ENCODE peak calls at places on chromosomes 13 and 19, in seven cellular contexts. One of them, this sample, is unnamed. For H3K4me1, the result is how much of the 10 kb centered on the place peaks cover.

GRCh38 chr13:44340508-44340907 is 33.1 kb upstream of the SERP2 start:
- DNase-seq in heart left ventricle: no peak
- DNase-seq in tibial nerve: no peak
- DNase-seq in right lobe of liver: no peak
- DNase-seq in HepG2: no peak
- DNase-seq in left ventricle myocardium inferior: no peak
- DNase-seq in GM23248: no peak
- DNase-seq in this sample: no peak

GRCh38 chr13:91409661-91410060 is 11.2 kb downstream of the GPC5 start:
- DNase-seq in heart left ventricle: no peak
- DNase-seq in tibial nerve: no peak
- DNase-seq in right lobe of liver: no peak
- DNase-seq in HepG2: no peak
- DNase-seq in left ventricle myocardium inferior: no peak
- DNase-seq in GM23248: no peak
- DNase-seq in this sample: no peak

GRCh38 chr19:8641908-8642547 is 11.6 kb downstream of the NFILZ start:
- DNase-seq in heart left ventricle: no peak
- DNase-seq in tibial nerve: no peak
- DNase-seq in right lobe of liver: no peak
- DNase-seq in HepG2: peak
- DNase-seq in left ventricle myocardium inferior: no peak
- DNase-seq in GM23248: peak
- DNase-seq in this sample: no peak

GRCh38 chr19:9075064-9075964 is 11.5 kb upstream of the OR1M1 start:
- DNase-seq in heart left ventricle: peak
- DNase-seq in tibial nerve: peak
- DNase-seq in right lobe of liver: no peak
- DNase-seq in HepG2: peak
- DNase-seq in left ventricle myocardium inferior: peak
- DNase-seq in GM23248: peak
- DNase-seq in this sample: no peak

GRCh38 chr13:113305208-113305607 is 8.2 kb downstream of the LAMP1 start:
- DNase-seq in heart left ventricle: no peak
- DNase-seq in tibial nerve: no peak
- DNase-seq in right lobe of liver: no peak
- DNase-seq in HepG2: no peak
- DNase-seq in left ventricle myocardium inferior: no peak
- DNase-seq in GM23248: peak
- DNase-seq in this sample: peak

GRCh38 chr19:17772172-17772571 is 20.9 kb downstream of the FCHO1 start:
- DNase-seq in heart left ventricle: no peak
- DNase-seq in tibial nerve: no peak
- DNase-seq in right lobe of liver: no peak
- DNase-seq in HepG2: no peak
- DNase-seq in left ventricle myocardium inferior: no peak
- DNase-seq in GM23248: no peak
- DNase-seq in this sample: no peak

GRCh38 chr13:113869263-113869662 is 5.4 kb upstream of the GAS6 start:
- DNase-seq in heart left ventricle: no peak
- DNase-seq in tibial nerve: no peak
- DNase-seq in right lobe of liver: no peak
- DNase-seq in HepG2: no peak
- DNase-seq in left ventricle myocardium inferior: no peak
- DNase-seq in GM23248: no peak
- DNase-seq in this sample: no peak

GRCh38 chr19:49635530-49636229 is 4.3 kb downstream of the RRAS start:
- DNase-seq in heart left ventricle: no peak
- DNase-seq in tibial nerve: no peak
- DNase-seq in right lobe of liver: no peak
- DNase-seq in HepG2: no peak
- DNase-seq in left ventricle myocardium inferior: no peak
- DNase-seq in GM23248: peak
- DNase-seq in this sample: no peak

GRCh38 chr19:55482128-55482961 is 2.6 kb upstream of the NAT14 start:
- DNase-seq in heart left ventricle: peak
- DNase-seq in tibial nerve: no peak
- DNase-seq in right lobe of liver: no peak
- DNase-seq in HepG2: no peak
- DNase-seq in left ventricle myocardium inferior: no peak
- DNase-seq in GM23248: no peak
- DNase-seq in this sample: no peak

DNA sequence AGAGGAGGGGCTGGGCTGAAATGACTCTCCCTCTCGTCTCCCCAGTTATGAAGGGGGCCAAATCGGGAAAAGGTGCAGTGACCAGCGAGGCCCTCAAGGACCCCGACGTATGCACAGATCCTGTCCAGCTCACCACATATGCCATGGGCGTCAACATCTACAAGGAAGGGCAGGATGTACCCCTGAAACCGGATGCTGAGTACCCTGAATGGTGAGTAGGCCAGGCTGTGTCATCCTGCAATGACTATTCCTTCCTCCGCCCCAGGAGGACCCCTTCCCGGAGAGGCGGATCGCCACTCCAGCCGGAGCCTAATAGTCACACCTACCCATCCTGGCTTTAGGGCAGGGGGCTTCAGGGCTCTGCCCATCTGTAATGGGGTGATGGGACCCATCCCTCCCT is 2.6 kb downstream of the MRPL54 start:
- DNase-seq in heart left ventricle: no peak
- DNase-seq in tibial nerve: no peak
- DNase-seq in right lobe of liver: no peak
- DNase-seq in HepG2: no peak
- DNase-seq in left ventricle myocardium inferior: no peak
- DNase-seq in GM23248: no peak
- DNase-seq in this sample: no peak
- H3K4me1 ChIP-seq in heart left ventricle: under half
- H3K4me1 ChIP-seq in tibial nerve: under half
- H3K4me1 ChIP-seq in right lobe of liver: under half
- H3K4me1 ChIP-seq in HepG2: under half
- H3K4me1 ChIP-seq in left ventricle myocardium inferior: under half
- H3K4me1 ChIP-seq in GM23248: under half
- H3K4me1 ChIP-seq in this sample: under half

GRCh38 chr13:73090116-73090811 is 31.5 kb downstream of the KLF5 start:
- DNase-seq in heart left ventricle: no peak
- DNase-seq in tibial nerve: no peak
- DNase-seq in right lobe of liver: no peak
- DNase-seq in HepG2: peak
- DNase-seq in left ventricle myocardium inferior: no peak
- DNase-seq in GM23248: peak
- DNase-seq in this sample: no peak
- H3K27ac ChIP-seq in heart left ventricle: no peak
- H3K27ac ChIP-seq in tibial nerve: no peak
- H3K27ac ChIP-seq in right lobe of liver: no peak
- H3K27ac ChIP-seq in HepG2: peak
- H3K27ac ChIP-seq in left ventricle myocardium inferior: no peak
- H3K27ac ChIP-seq in GM23248: no peak
- H3K27ac ChIP-seq in this sample: no peak

GRCh38 chr19:3575260-3575741 is 2.6 kb downstream of the HMG20B start:
- DNase-seq in heart left ventricle: no peak
- DNase-seq in tibial nerve: no peak
- DNase-seq in right lobe of liver: no peak
- DNase-seq in HepG2: peak
- DNase-seq in left ventricle myocardium inferior: no peak
- DNase-seq in GM23248: no peak
- DNase-seq in this sample: no peak
- H3K4me1 ChIP-seq in heart left ventricle: under half
- H3K4me1 ChIP-seq in tibial nerve: under half
- H3K4me1 ChIP-seq in right lobe of liver: under half
- H3K4me1 ChIP-seq in HepG2: under half
- H3K4me1 ChIP-seq in left ventricle myocardium inferior: under half
- H3K4me1 ChIP-seq in GM23248: under half
- H3K4me1 ChIP-seq in this sample: under half

GRCh38 chr13:79212064-79212619 is 193.9 kb downstream of the RBM26 start:
- DNase-seq in heart left ventricle: no peak
- DNase-seq in tibial nerve: no peak
- DNase-seq in right lobe of liver: no peak
- DNase-seq in HepG2: peak
- DNase-seq in left ventricle myocardium inferior: no peak
- DNase-seq in GM23248: no peak
- DNase-seq in this sample: no peak
- H3K27ac ChIP-seq in heart left ventricle: no peak
- H3K27ac ChIP-seq in tibial nerve: no peak
- H3K27ac ChIP-seq in right lobe of liver: no peak
- H3K27ac ChIP-seq in HepG2: peak
- H3K27ac ChIP-seq in left ventricle myocardium inferior: no peak
- H3K27ac ChIP-seq in GM23248: no peak
- H3K27ac ChIP-seq in this sample: no peak